ENCODE peak calls at places on chromosomes 7 and 10, in seven cellular contexts. One of them, this sample, is unnamed.

GRCh38 chr10:115491526-115492140 is 398.5 kb downstream of the ATRNL1 start:
- DNase-seq in left ventricle myocardium inferior: no peak
- DNase-seq in hippocampal formation: no peak
- DNase-seq in choroid plexus epithelial cell: no peak
- DNase-seq in NCI-H1092 treated with DMSO at 0.1 percent for 48 hours: no peak
- DNase-seq in SW480: no peak
- DNase-seq in NCI-H774: no peak
- DNase-seq in this sample: no peak

GRCh38 chr10:24730811-24731210 is 7.1 kb upstream of the ARHGAP21 start:
- DNase-seq in left ventricle myocardium inferior: no peak
- DNase-seq in hippocampal formation: no peak
- DNase-seq in choroid plexus epithelial cell: no peak
- DNase-seq in NCI-H1092 treated with DMSO at 0.1 percent for 48 hours: no peak
- DNase-seq in SW480: no peak
- DNase-seq in NCI-H774: no peak
- DNase-seq in this sample: no peak

GRCh38 chr10:48792687-48793096 is 108.0 kb downstream of the WDFY4 start:
- DNase-seq in left ventricle myocardium inferior: no peak
- DNase-seq in hippocampal formation: no peak
- DNase-seq in choroid plexus epithelial cell: peak
- DNase-seq in NCI-H1092 treated with DMSO at 0.1 percent for 48 hours: no peak
- DNase-seq in SW480: no peak
- DNase-seq in NCI-H774: no peak
- DNase-seq in this sample: no peak

GRCh38 chr7:7103343-7104313 is 78.7 kb upstream of the C1GALT1 start:
- DNase-seq in left ventricle myocardium inferior: no peak
- DNase-seq in hippocampal formation: peak
- DNase-seq in choroid plexus epithelial cell: peak
- DNase-seq in NCI-H1092 treated with DMSO at 0.1 percent for 48 hours: peak
- DNase-seq in SW480: peak
- DNase-seq in NCI-H774: peak
- DNase-seq in this sample: peak

GRCh38 chr7:141012044-141012685 is 2.6 kb downstream of the MRPS33 start:
- DNase-seq in left ventricle myocardium inferior: peak
- DNase-seq in hippocampal formation: peak
- DNase-seq in choroid plexus epithelial cell: peak
- DNase-seq in NCI-H1092 treated with DMSO at 0.1 percent for 48 hours: peak
- DNase-seq in SW480: peak
- DNase-seq in NCI-H774: peak
- DNase-seq in this sample: peak

GRCh38 chr7:29811597-29811996 is 5.3 kb downstream of the WIPF3 start:
- DNase-seq in left ventricle myocardium inferior: no peak
- DNase-seq in hippocampal formation: no peak
- DNase-seq in choroid plexus epithelial cell: no peak
- DNase-seq in NCI-H1092 treated with DMSO at 0.1 percent for 48 hours: no peak
- DNase-seq in SW480: peak
- DNase-seq in NCI-H774: no peak
- DNase-seq in this sample: peak

GRCh38 chr7:148527717-148528168 is 62.8 kb upstream of the C7orf33 start:
- DNase-seq in left ventricle myocardium inferior: peak
- DNase-seq in hippocampal formation: peak
- DNase-seq in choroid plexus epithelial cell: peak
- DNase-seq in NCI-H1092 treated with DMSO at 0.1 percent for 48 hours: peak
- DNase-seq in SW480: peak
- DNase-seq in NCI-H774: no peak
- DNase-seq in this sample: peak

GRCh38 chr7:83876593-83876992 is 227.7 kb upstream of the SEMA3E start:
- DNase-seq in left ventricle myocardium inferior: no peak
- DNase-seq in hippocampal formation: no peak
- DNase-seq in choroid plexus epithelial cell: peak
- DNase-seq in NCI-H1092 treated with DMSO at 0.1 percent for 48 hours: no peak
- DNase-seq in SW480: no peak
- DNase-seq in NCI-H774: no peak
- DNase-seq in this sample: no peak

GRCh38 chr7:13257661-13258060 is 570.2 kb downstream of the ARL4A start:
- DNase-seq in left ventricle myocardium inferior: no peak
- DNase-seq in hippocampal formation: no peak
- DNase-seq in choroid plexus epithelial cell: peak
- DNase-seq in NCI-H1092 treated with DMSO at 0.1 percent for 48 hours: no peak
- DNase-seq in SW480: no peak
- DNase-seq in NCI-H774: no peak
- DNase-seq in this sample: no peak

GRCh38 chr7:46900312-46901263 is 681.3 kb downstream of the TNS3 start:
- DNase-seq in left ventricle myocardium inferior: peak
- DNase-seq in hippocampal formation: no peak
- DNase-seq in choroid plexus epithelial cell: peak
- DNase-seq in NCI-H1092 treated with DMSO at 0.1 percent for 48 hours: no peak
- DNase-seq in SW480: no peak
- DNase-seq in NCI-H774: no peak
- DNase-seq in this sample: no peak

GRCh38 chr10:34528320-34528719 is 286.8 kb downstream of the PARD3 start:
- DNase-seq in left ventricle myocardium inferior: no peak
- DNase-seq in hippocampal formation: no peak
- DNase-seq in choroid plexus epithelial cell: peak
- DNase-seq in NCI-H1092 treated with DMSO at 0.1 percent for 48 hours: no peak
- DNase-seq in SW480: peak
- DNase-seq in NCI-H774: no peak
- DNase-seq in this sample: no peak

GRCh38 chr7:1669486-1669951 is 558 bp upstream of the ELFN1 start:
- DNase-seq in left ventricle myocardium inferior: no peak
- DNase-seq in hippocampal formation: no peak
- DNase-seq in choroid plexus epithelial cell: no peak
- DNase-seq in NCI-H1092 treated with DMSO at 0.1 percent for 48 hours: no peak
- DNase-seq in SW480: no peak
- DNase-seq in NCI-H774: no peak
- DNase-seq in this sample: no peak

GRCh38 chr7:130124711-130125110 is 54.4 kb downstream of the KLHDC10 start:
- DNase-seq in left ventricle myocardium inferior: no peak
- DNase-seq in hippocampal formation: no peak
- DNase-seq in choroid plexus epithelial cell: no peak
- DNase-seq in NCI-H1092 treated with DMSO at 0.1 percent for 48 hours: no peak
- DNase-seq in SW480: no peak
- DNase-seq in NCI-H774: no peak
- DNase-seq in this sample: no peak

GRCh38 chr10:43250925-43251663 is 15.8 kb downstream of the RASGEF1A start:
- DNase-seq in left ventricle myocardium inferior: peak
- DNase-seq in hippocampal formation: no peak
- DNase-seq in choroid plexus epithelial cell: no peak
- DNase-seq in NCI-H1092 treated with DMSO at 0.1 percent for 48 hours: no peak
- DNase-seq in SW480: no peak
- DNase-seq in NCI-H774: no peak
- DNase-seq in this sample: no peak

GRCh38 chr7:1127001-1127400 is 33.0 kb downstream of the ZFAND2A start:
- DNase-seq in left ventricle myocardium inferior: no peak
- DNase-seq in hippocampal formation: no peak
- DNase-seq in choroid plexus epithelial cell: no peak
- DNase-seq in NCI-H1092 treated with DMSO at 0.1 percent for 48 hours: no peak
- DNase-seq in SW480: no peak
- DNase-seq in NCI-H774: no peak
- DNase-seq in this sample: no peak

GRCh38 chr7:138008588-138009349 is 6.9 kb upstream of the CREB3L2 start:
- DNase-seq in left ventricle myocardium inferior: no peak
- DNase-seq in hippocampal formation: peak
- DNase-seq in choroid plexus epithelial cell: peak
- DNase-seq in NCI-H1092 treated with DMSO at 0.1 percent for 48 hours: peak
- DNase-seq in SW480: peak
- DNase-seq in NCI-H774: peak
- DNase-seq in this sample: peak

GRCh38 chr10:113108180-113108835 is 158.3 kb downstream of the TCF7L2 start:
- DNase-seq in left ventricle myocardium inferior: no peak
- DNase-seq in hippocampal formation: no peak
- DNase-seq in choroid plexus epithelial cell: no peak
- DNase-seq in NCI-H1092 treated with DMSO at 0.1 percent for 48 hours: no peak
- DNase-seq in SW480: no peak
- DNase-seq in NCI-H774: no peak
- DNase-seq in this sample: no peak

GRCh38 chr10:99526861-99527504 is 5.8 kb upstream of the NKX2-3 start:
- DNase-seq in left ventricle myocardium inferior: no peak
- DNase-seq in hippocampal formation: no peak
- DNase-seq in choroid plexus epithelial cell: no peak
- DNase-seq in NCI-H1092 treated with DMSO at 0.1 percent for 48 hours: no peak
- DNase-seq in SW480: no peak
- DNase-seq in NCI-H774: no peak
- DNase-seq in this sample: no peak

GRCh38 chr7:70240873-70241272 is 642.6 kb downstream of the AUTS2 start:
- DNase-seq in left ventricle myocardium inferior: no peak
- DNase-seq in hippocampal formation: no peak
- DNase-seq in choroid plexus epithelial cell: no peak
- DNase-seq in NCI-H1092 treated with DMSO at 0.1 percent for 48 hours: no peak
- DNase-seq in SW480: no peak
- DNase-seq in NCI-H774: no peak
- DNase-seq in this sample: no peak

GRCh38 chr7:32892521-32893224 is 1.1 kb upstream of the KBTBD2 start:
- DNase-seq in left ventricle myocardium inferior: peak
- DNase-seq in hippocampal formation: peak
- DNase-seq in choroid plexus epithelial cell: peak
- DNase-seq in NCI-H1092 treated with DMSO at 0.1 percent for 48 hours: peak
- DNase-seq in SW480: peak
- DNase-seq in NCI-H774: peak
- DNase-seq in this sample: peak

GRCh38 chr7:5223646-5224340 is 33.8 kb downstream of the WIPI2 start:
- DNase-seq in left ventricle myocardium inferior: no peak
- DNase-seq in hippocampal formation: no peak
- DNase-seq in choroid plexus epithelial cell: no peak
- DNase-seq in NCI-H1092 treated with DMSO at 0.1 percent for 48 hours: no peak
- DNase-seq in SW480: no peak
- DNase-seq in NCI-H774: no peak
- DNase-seq in this sample: no peak

GRCh38 chr7:36966636-36967035 is 242.3 kb upstream of the AOAH start:
- DNase-seq in left ventricle myocardium inferior: no peak
- DNase-seq in hippocampal formation: no peak
- DNase-seq in choroid plexus epithelial cell: no peak
- DNase-seq in NCI-H1092 treated with DMSO at 0.1 percent for 48 hours: peak
- DNase-seq in SW480: no peak
- DNase-seq in NCI-H774: no peak
- DNase-seq in this sample: no peak

GRCh38 chr10:93859049-93859655 is 34.6 kb upstream of the SLC35G1 start:
- DNase-seq in left ventricle myocardium inferior: no peak
- DNase-seq in hippocampal formation: no peak
- DNase-seq in choroid plexus epithelial cell: peak
- DNase-seq in NCI-H1092 treated with DMSO at 0.1 percent for 48 hours: no peak
- DNase-seq in SW480: peak
- DNase-seq in NCI-H774: no peak
- DNase-seq in this sample: no peak

GRCh38 chr7:71984348-71984747 is 427.8 kb downstream of the CALN1 start:
- DNase-seq in left ventricle myocardium inferior: no peak
- DNase-seq in hippocampal formation: no peak
- DNase-seq in choroid plexus epithelial cell: no peak
- DNase-seq in NCI-H1092 treated with DMSO at 0.1 percent for 48 hours: no peak
- DNase-seq in SW480: no peak
- DNase-seq in NCI-H774: no peak
- DNase-seq in this sample: no peak

GRCh38 chr10:81002382-81002781 is 464.7 kb downstream of the SH2D4B start:
- DNase-seq in left ventricle myocardium inferior: no peak
- DNase-seq in hippocampal formation: no peak
- DNase-seq in choroid plexus epithelial cell: no peak
- DNase-seq in NCI-H1092 treated with DMSO at 0.1 percent for 48 hours: no peak
- DNase-seq in SW480: no peak
- DNase-seq in NCI-H774: no peak
- DNase-seq in this sample: no peak

GRCh38 chr10:48242160-48242904 is 32.2 kb downstream of the FRMPD2 start:
- DNase-seq in left ventricle myocardium inferior: no peak
- DNase-seq in hippocampal formation: no peak
- DNase-seq in choroid plexus epithelial cell: no peak
- DNase-seq in NCI-H1092 treated with DMSO at 0.1 percent for 48 hours: no peak
- DNase-seq in SW480: no peak
- DNase-seq in NCI-H774: no peak
- DNase-seq in this sample: no peak

GRCh38 chr10:61847640-61848039 is 53.9 kb upstream of the ARID5B start:
- DNase-seq in left ventricle myocardium inferior: no peak
- DNase-seq in hippocampal formation: no peak
- DNase-seq in choroid plexus epithelial cell: peak
- DNase-seq in NCI-H1092 treated with DMSO at 0.1 percent for 48 hours: no peak
- DNase-seq in SW480: no peak
- DNase-seq in NCI-H774: no peak
- DNase-seq in this sample: no peak

GRCh38 chr10:104331208-104331838 is 6.9 kb downstream of the ITPRIP start:
- DNase-seq in left ventricle myocardium inferior: no peak
- DNase-seq in hippocampal formation: no peak
- DNase-seq in choroid plexus epithelial cell: peak
- DNase-seq in NCI-H1092 treated with DMSO at 0.1 percent for 48 hours: peak
- DNase-seq in SW480: peak
- DNase-seq in NCI-H774: peak
- DNase-seq in this sample: peak

GRCh38 chr10:102243304-102243703 is 2.0 kb upstream of the PITX3 start:
- DNase-seq in left ventricle myocardium inferior: no peak
- DNase-seq in hippocampal formation: no peak
- DNase-seq in choroid plexus epithelial cell: peak
- DNase-seq in NCI-H1092 treated with DMSO at 0.1 percent for 48 hours: no peak
- DNase-seq in SW480: no peak
- DNase-seq in NCI-H774: no peak
- DNase-seq in this sample: no peak

GRCh38 chr10:34705563-34705962 is 109.5 kb downstream of the PARD3 start:
- DNase-seq in left ventricle myocardium inferior: no peak
- DNase-seq in hippocampal formation: no peak
- DNase-seq in choroid plexus epithelial cell: no peak
- DNase-seq in NCI-H1092 treated with DMSO at 0.1 percent for 48 hours: no peak
- DNase-seq in SW480: peak
- DNase-seq in NCI-H774: no peak
- DNase-seq in this sample: no peak

GRCh38 chr10:124498071-124498470 is 36.4 kb downstream of the LHPP start:
- DNase-seq in left ventricle myocardium inferior: no peak
- DNase-seq in hippocampal formation: no peak
- DNase-seq in choroid plexus epithelial cell: no peak
- DNase-seq in NCI-H1092 treated with DMSO at 0.1 percent for 48 hours: no peak
- DNase-seq in SW480: no peak
- DNase-seq in NCI-H774: no peak
- DNase-seq in this sample: no peak

GRCh38 chr10:93435621-93436385 is 46.3 kb downstream of the MYOF start:
- DNase-seq in left ventricle myocardium inferior: no peak
- DNase-seq in hippocampal formation: no peak
- DNase-seq in choroid plexus epithelial cell: peak
- DNase-seq in NCI-H1092 treated with DMSO at 0.1 percent for 48 hours: no peak
- DNase-seq in SW480: peak
- DNase-seq in NCI-H774: no peak
- DNase-seq in this sample: no peak

GRCh38 chr7:110835209-110835608 is 255.7 kb upstream of the LRRN3 start:
- DNase-seq in left ventricle myocardium inferior: no peak
- DNase-seq in hippocampal formation: no peak
- DNase-seq in choroid plexus epithelial cell: peak
- DNase-seq in NCI-H1092 treated with DMSO at 0.1 percent for 48 hours: peak
- DNase-seq in SW480: peak
- DNase-seq in NCI-H774: no peak
- DNase-seq in this sample: peak

GRCh38 chr7:155961241-155962190 is 149.3 kb upstream of the SHH start:
- DNase-seq in left ventricle myocardium inferior: no peak
- DNase-seq in hippocampal formation: no peak
- DNase-seq in choroid plexus epithelial cell: peak
- DNase-seq in NCI-H1092 treated with DMSO at 0.1 percent for 48 hours: peak
- DNase-seq in SW480: peak
- DNase-seq in NCI-H774: no peak
- DNase-seq in this sample: no peak